ENCODE peak calls at places on chromosomes 2 and 18, in six cellular contexts. One of them, this sample, is unnamed.

GRCh38 chr18:31218671-31219383 is 56.2 kb upstream of the DSC1 start:
- DNase-seq in A549: no peak
- DNase-seq in G401: no peak
- DNase-seq in left cardiac atrium: no peak
- DNase-seq in sciatic nerve: no peak
- DNase-seq in EL: no peak
- DNase-seq in this sample: no peak

GRCh38 chr2:234451852-234452625 is 44.8 kb downstream of the ARL4C start:
- DNase-seq in A549: peak
- DNase-seq in G401: no peak
- DNase-seq in left cardiac atrium: no peak
- DNase-seq in sciatic nerve: no peak
- DNase-seq in EL: peak
- DNase-seq in this sample: peak

GRCh38 chr2:46632349-46632748 is 153.0 kb downstream of the TMEM247 start:
- DNase-seq in A549: peak
- DNase-seq in G401: peak
- DNase-seq in left cardiac atrium: no peak
- DNase-seq in sciatic nerve: no peak
- DNase-seq in EL: peak
- DNase-seq in this sample: no peak

GRCh38 chr2:16685340-16685715 is 19.7 kb upstream of the CYRIA start:
- DNase-seq in A549: no peak
- DNase-seq in G401: no peak
- DNase-seq in left cardiac atrium: no peak
- DNase-seq in sciatic nerve: no peak
- DNase-seq in EL: no peak
- DNase-seq in this sample: no peak

GRCh38 chr2:4674007-4674406 is 970.6 kb downstream of the DCDC2C start:
- DNase-seq in A549: no peak
- DNase-seq in G401: no peak
- DNase-seq in left cardiac atrium: no peak
- DNase-seq in sciatic nerve: no peak
- DNase-seq in EL: no peak
- DNase-seq in this sample: no peak

GRCh38 chr2:10425656-10426055 is 22.5 kb downstream of the ODC1 start:
- DNase-seq in A549: no peak
- DNase-seq in G401: no peak
- DNase-seq in left cardiac atrium: no peak
- DNase-seq in sciatic nerve: no peak
- DNase-seq in EL: no peak
- DNase-seq in this sample: no peak

GRCh38 chr2:25366629-25367028 is 24.9 kb upstream of the DNMT3A start:
- DNase-seq in A549: no peak
- DNase-seq in G401: no peak
- DNase-seq in left cardiac atrium: no peak
- DNase-seq in sciatic nerve: no peak
- DNase-seq in EL: no peak
- DNase-seq in this sample: no peak

GRCh38 chr2:25383806-25384205 is 42.1 kb upstream of the DNMT3A start:
- DNase-seq in A549: no peak
- DNase-seq in G401: no peak
- DNase-seq in left cardiac atrium: no peak
- DNase-seq in sciatic nerve: no peak
- DNase-seq in EL: no peak
- DNase-seq in this sample: no peak

GRCh38 chr2:110688594-110689091 is 10.8 kb upstream of the BUB1 start:
- DNase-seq in A549: no peak
- DNase-seq in G401: no peak
- DNase-seq in left cardiac atrium: no peak
- DNase-seq in sciatic nerve: no peak
- DNase-seq in EL: no peak
- DNase-seq in this sample: no peak

GRCh38 chr2:178994264-178994663 is 55.7 kb downstream of the CCDC141 start:
- DNase-seq in A549: no peak
- DNase-seq in G401: no peak
- DNase-seq in left cardiac atrium: no peak
- DNase-seq in sciatic nerve: no peak
- DNase-seq in EL: no peak
- DNase-seq in this sample: no peak

GRCh38 chr2:42141687-42142475 is 27.3 kb upstream of the EML4 start:
- DNase-seq in A549: peak
- DNase-seq in G401: peak
- DNase-seq in left cardiac atrium: peak
- DNase-seq in sciatic nerve: peak
- DNase-seq in EL: peak
- DNase-seq in this sample: no peak

GRCh38 chr2:168152902-168153301 is 94.5 kb downstream of the STK39 start:
- DNase-seq in A549: no peak
- DNase-seq in G401: no peak
- DNase-seq in left cardiac atrium: no peak
- DNase-seq in sciatic nerve: no peak
- DNase-seq in EL: no peak
- DNase-seq in this sample: no peak

GRCh38 chr18:54148151-54148550 is 76.3 kb downstream of the MBD2 start:
- DNase-seq in A549: no peak
- DNase-seq in G401: no peak
- DNase-seq in left cardiac atrium: no peak
- DNase-seq in sciatic nerve: no peak
- DNase-seq in EL: no peak
- DNase-seq in this sample: no peak

GRCh38 chr2:174662859-174663258 is 65.3 kb upstream of the WIPF1 start:
- DNase-seq in A549: no peak
- DNase-seq in G401: no peak
- DNase-seq in left cardiac atrium: no peak
- DNase-seq in sciatic nerve: no peak
- DNase-seq in EL: no peak
- DNase-seq in this sample: no peak

GRCh38 chr2:42959148-42959992 is 167.0 kb upstream of the HAAO start:
- DNase-seq in A549: no peak
- DNase-seq in G401: no peak
- DNase-seq in left cardiac atrium: peak
- DNase-seq in sciatic nerve: peak
- DNase-seq in EL: no peak
- DNase-seq in this sample: no peak

GRCh38 chr2:145380436-145381017 is 860.6 kb upstream of the ZEB2 start:
- DNase-seq in A549: peak
- DNase-seq in G401: no peak
- DNase-seq in left cardiac atrium: no peak
- DNase-seq in sciatic nerve: no peak
- DNase-seq in EL: peak
- DNase-seq in this sample: peak

GRCh38 chr2:188701836-188702235 is 272.3 kb upstream of the COL3A1 start:
- DNase-seq in A549: peak
- DNase-seq in G401: no peak
- DNase-seq in left cardiac atrium: no peak
- DNase-seq in sciatic nerve: no peak
- DNase-seq in EL: peak
- DNase-seq in this sample: no peak

GRCh38 chr18:77320960-77321559 is 71.4 kb downstream of the GALR1 start:
- DNase-seq in A549: no peak
- DNase-seq in G401: no peak
- DNase-seq in left cardiac atrium: no peak
- DNase-seq in sciatic nerve: no peak
- DNase-seq in EL: no peak
- DNase-seq in this sample: no peak

This sample was measured in H54.